ENCODE peak calls at places on chromosomes 11 and 22, in five cellular contexts. T, G, Z, H and C are unnamed samples.

GRCh38 chr11:70207531-70208131 is 4.5 kb downstream of the FADD start:
- DNase-seq in T (no peak), G (no peak), Z (no peak), H (no peak), C (no peak)

GRCh38 chr11:14288189-14288935 is 70.6 kb downstream of the RRAS2 start:
- DNase-seq in T (peak), G (no peak), Z (no peak), H (no peak), C (peak)

GRCh38 chr22:28884754-28885375 is 1.5 kb downstream of the ZNRF3 start:
- DNase-seq in T (no peak), G (peak), Z (no peak), H (no peak), C (no peak)

GRCh38 chr11:44949160-44950035 is 1.3 kb downstream of the TP53I11 start:
- DNase-seq in T (peak), G (peak), Z (no peak), H (peak), C (peak)

GRCh38 chr11:29231991-29232390 is 784.8 kb downstream of the KCNA4 start:
- DNase-seq in T (peak), G (no peak), Z (no peak), H (no peak), C (no peak)

GRCh38 chr11:34345012-34345804 is 12.6 kb downstream of the ABTB2 start:
- DNase-seq in T (peak), G (peak), Z (peak), H (peak), C (peak)

GRCh38 chr11:69656536-69657455 is 15.8 kb downstream of the CCND1 start:
- DNase-seq in T (peak), G (no peak), Z (no peak), H (no peak), C (no peak)

GRCh38 chr11:134021326-134021725 is 47.5 kb upstream of the JAM3 start:
- DNase-seq in T (no peak), G (no peak), Z (no peak), H (no peak), C (no peak)

GRCh38 chr22:35631597-35631996 is 14.5 kb upstream of the MB start:
- DNase-seq in T (no peak), G (peak), Z (peak), H (no peak), C (peak)

GRCh38 chr11:30326911-30327310 is 4.0 kb downstream of the ARL14EP start:
- DNase-seq in T (no peak), G (no peak), Z (no peak), H (no peak), C (no peak)

GRCh38 chr11:2815762-2816496 is 69.6 kb downstream of the CDKN1C start:
- DNase-seq in T (no peak), G (no peak), Z (no peak), H (no peak), C (no peak)

GRCh38 chr11:120781486-120782120 is 242.3 kb upstream of the TBCEL start:
- DNase-seq in T (no peak), G (no peak), Z (no peak), H (no peak), C (no peak)

GRCh38 chr11:82873919-82874333 is 26.3 kb downstream of the PRCP start:
- DNase-seq in T (no peak), G (no peak), Z (no peak), H (no peak), C (no peak)

GRCh38 chr11:67468056-67468455 is 995 bp downstream of the TMEM134 start:
- DNase-seq in T (no peak), G (peak), Z (no peak), H (peak), C (no peak)

GRCh38 chr11:67468509-67468834 is 579 bp downstream of the TMEM134 start:
- DNase-seq in T (no peak), G (peak), Z (no peak), H (no peak), C (no peak)

GRCh38 chr11:67468835-67469811 is at the start of gene TMEM134:
- DNase-seq in T (peak), G (peak), Z (peak), H (peak), C (peak)

GRCh38 chr11:67470337-67471002 is 1.4 kb upstream of the TMEM134 start:
- DNase-seq in T (no peak), G (no peak), Z (no peak), H (no peak), C (no peak)

DNA sequence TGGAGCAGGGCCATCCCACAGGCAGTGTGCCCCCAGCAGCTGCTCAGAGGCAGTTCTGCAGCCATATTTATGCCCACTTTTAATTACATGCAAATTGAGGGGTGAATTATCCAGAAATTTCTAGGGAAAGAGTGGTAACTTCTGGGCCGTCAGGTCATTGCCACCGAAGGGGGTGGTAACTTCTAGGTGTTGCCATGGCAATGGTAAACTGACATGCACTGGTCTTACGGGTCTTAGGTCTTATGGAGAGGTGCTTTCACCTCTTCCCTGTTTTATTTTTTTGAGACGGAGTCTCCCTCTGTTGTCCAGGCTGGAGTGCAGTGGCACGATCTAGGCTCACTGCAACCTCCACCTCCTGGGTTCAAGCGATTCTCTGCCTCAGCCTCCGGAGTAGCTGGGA is 3.8 kb upstream of the TMEM134 start:
- DNase-seq in T (no peak), G (no peak), Z (no peak), H (no peak), C (no peak)
- TF ChIP-seq CTCF in T (no peak), G (no peak), Z (no peak), H (no peak), C (no peak)

GRCh38 chr11:122100222-122101080 is 15.6 kb downstream of the BLID start:
- DNase-seq in T (peak), G (peak), Z (no peak), H (peak), C (peak)
- H3K4me3 ChIP-seq in T (peak), G (peak), Z (no peak), H (no peak), C (peak)

DNA sequence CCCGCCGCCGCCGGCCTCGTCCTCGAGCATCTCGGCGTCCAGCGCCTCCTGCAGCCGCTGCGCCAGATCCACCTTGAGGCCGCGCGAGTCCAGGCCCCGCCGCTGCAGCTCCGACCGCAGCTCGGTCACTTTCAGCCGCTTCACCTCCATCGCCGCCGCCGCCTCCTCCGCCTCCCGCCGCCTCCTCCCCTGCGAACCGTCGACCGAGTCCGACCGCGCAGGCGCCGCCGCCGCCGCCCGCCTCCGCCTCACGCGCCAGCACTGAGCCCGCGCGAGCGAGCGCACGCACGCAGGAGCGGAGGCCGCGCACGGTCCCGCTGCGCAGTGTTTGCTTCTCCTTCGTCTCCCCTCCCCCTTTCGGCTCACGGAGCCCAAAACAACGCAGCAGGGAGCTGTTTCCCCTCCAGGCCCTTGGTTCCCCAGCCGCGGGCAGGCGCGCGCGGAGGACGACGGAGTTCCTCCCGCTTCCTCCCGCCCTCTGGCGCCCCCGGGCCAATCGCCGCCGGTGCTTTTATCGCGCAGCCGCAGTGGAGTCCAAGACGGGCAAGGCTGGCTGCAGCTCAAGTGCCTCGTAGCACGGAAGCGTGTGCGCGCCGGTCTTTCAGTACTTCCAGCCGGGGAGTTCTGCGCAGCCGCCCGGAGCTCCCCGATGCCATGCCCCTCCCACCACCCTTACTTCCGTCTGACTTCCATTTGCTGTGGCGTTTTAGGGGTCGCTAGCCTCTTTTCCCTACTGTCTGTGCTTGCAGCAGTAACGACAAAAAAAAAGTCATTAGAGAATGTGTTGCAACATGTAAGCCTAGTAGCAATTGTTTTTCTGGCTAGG is at the start of gene HNRNPUL2:
- DNase-seq in T (peak), G (peak), Z (peak), H (peak), C (peak)
- TF ChIP-seq CTCF in T (peak), G (no peak), Z (no peak), H (no peak), C (no peak)

GRCh38 chr11:57483570-57483934 is 23.2 kb downstream of the RTN4RL2 start:
- DNase-seq in T (no peak), G (no peak), Z (no peak), H (no peak), C (no peak)
- H3K4me3 ChIP-seq in T (no peak), G (no peak), Z (no peak), H (no peak), C (no peak)

DNA sequence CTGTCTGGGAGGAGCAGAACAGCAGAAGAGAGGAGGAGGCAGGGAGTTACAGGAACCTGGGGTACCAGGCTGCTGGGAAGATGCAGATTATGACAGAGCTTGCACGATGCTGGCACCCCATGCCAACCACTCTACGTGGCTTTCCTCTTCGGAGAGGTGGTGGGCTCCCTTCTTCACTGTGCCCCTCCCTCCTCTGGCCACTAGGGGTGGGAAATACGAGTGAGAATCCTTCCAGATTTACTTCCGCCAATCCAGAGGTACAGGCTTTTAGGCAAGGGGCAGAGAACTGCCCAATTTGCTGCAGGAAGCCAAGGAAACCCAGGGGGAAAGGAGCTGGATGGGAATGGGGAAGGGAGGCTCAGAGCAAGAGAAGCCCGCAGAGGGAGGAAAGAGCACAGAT is 12.3 kb downstream of the HYOU1 start:
- DNase-seq in T (no peak), G (no peak), Z (no peak), H (no peak), C (no peak)
- TF ChIP-seq CTCF in T (no peak), G (no peak), Z (no peak), H (no peak), C (peak)

GRCh38 chr11:68279676-68280075 is 7.9 kb upstream of the C11orf24 start:
- DNase-seq in T (no peak), G (no peak), Z (no peak), H (no peak), C (no peak)

GRCh38 chr11:68287419-68287818 is 15.6 kb upstream of the C11orf24 start:
- DNase-seq in T (no peak), G (no peak), Z (no peak), H (no peak), C (no peak)

GRCh38 chr11:68276864-68277263 is 5.1 kb upstream of the C11orf24 start:
- DNase-seq in T (no peak), G (no peak), Z (no peak), H (no peak), C (no peak)

GRCh38 chr11:68282141-68282860 is 10.5 kb upstream of the C11orf24 start:
- DNase-seq in T (no peak), G (no peak), Z (no peak), H (no peak), C (no peak)

DNA sequence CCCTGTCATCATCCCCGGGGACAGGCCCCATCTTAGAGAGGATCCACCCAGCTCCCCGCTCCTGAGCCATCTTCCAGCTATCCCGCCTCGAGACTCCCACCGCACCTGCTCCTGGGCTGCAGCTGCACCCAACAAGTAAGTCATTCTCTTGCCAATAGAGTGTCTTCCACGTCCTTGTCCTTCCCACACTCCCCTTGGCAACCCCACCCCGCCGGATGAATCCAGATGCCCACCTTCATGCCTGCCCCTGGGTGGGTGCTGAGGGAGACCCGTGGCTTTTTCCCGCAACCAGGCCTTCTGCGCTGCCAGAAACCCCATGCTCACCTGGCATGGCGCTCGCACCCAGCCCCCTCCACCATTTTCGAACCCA is 11.1 kb upstream of the C11orf24 start:
- DNase-seq in T (no peak), G (no peak), Z (no peak), H (no peak), C (no peak)
- H3K4me3 ChIP-seq in T (no peak), G (no peak), Z (no peak), H (no peak), C (no peak)